ENCODE peak calls at places on chromosomes 7 and 10, in seven cellular contexts. E is activated effector memory CD4-positive, alpha-beta T cell treated with Interleukin-2 at 50 U/mL for 16 hours; S is tibial artery; T is stimulated activated CD4-positive, alpha-beta T cell treated with anti-CD3 and anti-CD28 coated beads, Interleukin-12 subunit alpha, Interleukin-12 subunit beta, amount 100 ng/mL, for 4 hours; R is caudate nucleus; J is spleen; K is naive thymus-derived CD8-positive, alpha-beta T cell. M is an unnamed sample.

GRCh38 chr7:137681657-137682562 is 164.9 kb downstream of the DGKI start:
- DNase-seq in E (no peak), S (no peak), T (no peak), R (no peak), J (no peak), K (no peak), M (no peak)

GRCh38 chr10:909831-910230 is 21.7 kb downstream of the LARP4B start:
- DNase-seq in E (no peak), S (no peak), T (no peak), R (no peak), J (no peak), K (no peak), M (no peak)

GRCh38 chr7:52355059-52355458 is 680.4 kb upstream of the POM121L12 start:
- DNase-seq in E (no peak), S (no peak), T (no peak), R (no peak), J (no peak), K (no peak), M (no peak)

GRCh38 chr10:11611248-11612003 is at the start of gene USP6NL:
- DNase-seq in E (peak), S (peak), T (peak), R (peak), J (peak), K (peak), M (peak)

GRCh38 chr10:93062499-93063216 is 2.1 kb downstream of the CYP26C1 start:
- DNase-seq in E (no peak), S (no peak), T (peak), R (no peak), J (peak), K (peak), M (no peak)

GRCh38 chr10:5958077-5958476 is 19.3 kb downstream of the IL15RA start:
- DNase-seq in E (no peak), S (no peak), T (no peak), R (no peak), J (no peak), K (no peak), M (no peak)

GRCh38 chr10:42990721-42991441 is 86.0 kb upstream of the RET start:
- DNase-seq in E (no peak), S (no peak), T (no peak), R (no peak), J (peak), K (no peak), M (no peak)

GRCh38 chr7:158729646-158730382 is 25.2 kb upstream of the NCAPG2 start:
- DNase-seq in E (no peak), S (no peak), T (no peak), R (no peak), J (no peak), K (no peak), M (no peak)

GRCh38 chr10:86756511-86757109 is at the start of gene BMPR1A:
- DNase-seq in E (no peak), S (peak), T (no peak), R (no peak), J (no peak), K (no peak), M (no peak)

GRCh38 chr10:99993994-99994689 is 15.6 kb downstream of the DNMBP start:
- DNase-seq in E (no peak), S (peak), T (peak), R (no peak), J (peak), K (peak), M (peak)

GRCh38 chr10:3119796-3120459 is 52.6 kb downstream of the PFKP start:
- DNase-seq in E (no peak), S (no peak), T (no peak), R (no peak), J (no peak), K (no peak), M (no peak)

GRCh38 chr10:73039635-73040034 is 57.0 kb downstream of the P4HA1 start:
- DNase-seq in E (no peak), S (peak), T (no peak), R (no peak), J (no peak), K (no peak), M (no peak)

GRCh38 chr7:129150199-129150996 is 5.9 kb downstream of the TSPAN33 start:
- DNase-seq in E (no peak), S (no peak), T (no peak), R (no peak), J (no peak), K (no peak), M (no peak)

GRCh38 chr10:119655566-119656001 is 4.4 kb downstream of the BAG3 start:
- DNase-seq in E (peak), S (peak), T (peak), R (no peak), J (no peak), K (no peak), M (peak)

GRCh38 chr7:5766321-5766761 is 15.1 kb downstream of the RNF216 start:
- DNase-seq in E (no peak), S (no peak), T (no peak), R (no peak), J (no peak), K (no peak), M (no peak)

GRCh38 chr7:142614116-142614515 is 135.2 kb upstream of the PRSS1 start:
- DNase-seq in E (no peak), S (no peak), T (no peak), R (no peak), J (no peak), K (no peak), M (no peak)

GRCh38 chr7:1569833-1570632 is at the start of gene PSMG3:
- DNase-seq in E (peak), S (peak), T (peak), R (peak), J (peak), K (peak), M (peak)

GRCh38 chr7:1197997-1198632 is 34.6 kb upstream of the UNCX start:
- DNase-seq in E (no peak), S (no peak), T (no peak), R (no peak), J (no peak), K (no peak), M (no peak)

GRCh38 chr7:41869596-41869995 is 166.7 kb upstream of the INHBA start:
- DNase-seq in E (no peak), S (no peak), T (no peak), R (no peak), J (no peak), K (no peak), M (no peak)

GRCh38 chr7:102944241-102944640 is 31.4 kb downstream of the LRRC17 start:
- DNase-seq in E (no peak), S (no peak), T (no peak), R (no peak), J (no peak), K (no peak), M (no peak)

GRCh38 chr7:124724516-124725192 is 40.9 kb downstream of the GPR37 start:
- DNase-seq in E (no peak), S (no peak), T (no peak), R (peak), J (no peak), K (no peak), M (no peak)

GRCh38 chr10:105586451-105587098 is 945.5 kb downstream of the SORCS3 start:
- DNase-seq in E (no peak), S (no peak), T (no peak), R (no peak), J (no peak), K (no peak), M (no peak)

GRCh38 chr10:122245897-122246296 is 25.2 kb upstream of the BTBD16 start:
- DNase-seq in E (no peak), S (no peak), T (no peak), R (no peak), J (peak), K (no peak), M (no peak)

GRCh38 chr10:84762754-84763394 is 434.5 kb downstream of the CCSER2 start:
- DNase-seq in E (no peak), S (no peak), T (no peak), R (no peak), J (no peak), K (no peak), M (no peak)

GRCh38 chr7:81075150-81075549 is 156.3 kb upstream of the SEMA3C start:
- DNase-seq in E (no peak), S (no peak), T (no peak), R (no peak), J (no peak), K (no peak), M (no peak)

GRCh38 chr10:42948040-42948439 is 128.8 kb upstream of the RET start:
- DNase-seq in E (no peak), S (no peak), T (no peak), R (no peak), J (no peak), K (no peak), M (no peak)

GRCh38 chr7:1938788-1939433 is 268.8 kb downstream of the ELFN1 start:
- DNase-seq in E (no peak), S (no peak), T (no peak), R (no peak), J (peak), K (no peak), M (peak)

GRCh38 chr10:74641659-74642058 is 184.7 kb upstream of the KAT6B start:
- DNase-seq in E (no peak), S (no peak), T (no peak), R (no peak), J (no peak), K (no peak), M (no peak)

GRCh38 chr7:46900312-46901263 is 681.3 kb downstream of the TNS3 start:
- DNase-seq in E (no peak), S (no peak), T (no peak), R (no peak), J (no peak), K (no peak), M (no peak)

GRCh38 chr7:77349141-77349540 is 67.0 kb downstream of the GSAP start:
- DNase-seq in E (no peak), S (no peak), T (no peak), R (no peak), J (no peak), K (no peak), M (no peak)

GRCh38 chr10:104925232-104925851 is 284.3 kb downstream of the SORCS3 start:
- DNase-seq in E (no peak), S (no peak), T (peak), R (peak), J (no peak), K (no peak), M (no peak)

GRCh38 chr7:17097668-17098297 is 200.7 kb upstream of the AHR start:
- DNase-seq in E (no peak), S (no peak), T (no peak), R (no peak), J (no peak), K (no peak), M (no peak)

GRCh38 chr10:70909326-70909935 is 21.1 kb upstream of the PCBD1 start:
- DNase-seq in E (no peak), S (no peak), T (no peak), R (no peak), J (peak), K (no peak), M (no peak)

GRCh38 chr10:78250313-78251040 is 216.8 kb downstream of the RPS24 start:
- DNase-seq in E (no peak), S (no peak), T (no peak), R (no peak), J (no peak), K (no peak), M (no peak)

GRCh38 chr10:11261143-11261542 is 243.5 kb downstream of the CELF2 start:
- DNase-seq in E (no peak), S (no peak), T (no peak), R (no peak), J (no peak), K (no peak), M (no peak)

GRCh38 chr7:148676291-148676690 is 22.4 kb upstream of the CUL1 start:
- DNase-seq in E (no peak), S (no peak), T (no peak), R (no peak), J (no peak), K (no peak), M (no peak)

GRCh38 chr10:83469719-83470336 is 669.5 kb upstream of the GHITM start:
- DNase-seq in E (no peak), S (no peak), T (no peak), R (no peak), J (no peak), K (no peak), M (no peak)

GRCh38 chr10:117993166-117993565 is 53.6 kb downstream of the RAB11FIP2 start:
- DNase-seq in E (no peak), S (no peak), T (no peak), R (no peak), J (no peak), K (no peak), M (no peak)

GRCh38 chr10:72417971-72418370 is 63.3 kb upstream of the DNAJB12 start:
- DNase-seq in E (no peak), S (no peak), T (no peak), R (no peak), J (no peak), K (no peak), M (no peak)

M was measured in naive thymus-derived CD4-positive, alpha-beta T cell.